ENCODE peak calls at places on chromosome 9, in eight cellular contexts. Y is HFFc6; D is activated B cell treated with CpG ODN at 0.5 μM for 24 hours; K is GM13976; C is NCI-H1105 treated with DMSO at 0.1 percent for 48 hours; G is stimulated activated CD4-positive, alpha-beta T cell treated with anti-CD3 and anti-CD28 coated beads, Interleukin-1b, Interleukin-23, amount 100 ng/mL, for 24 hours; B is GM03348; P is GM13977. F is an unnamed sample.

GRCh38 chr9:90070056-90070455 is 465.2 kb downstream of the GADD45G start:
- DNase-seq in Y (no peak), D (no peak), K (no peak), C (no peak), G (no peak), B (no peak), P (no peak), F (no peak)

GRCh38 chr9:5441043-5441442 is 3.3 kb upstream of the PLGRKT start:
- DNase-seq in Y (peak), D (no peak), K (no peak), C (no peak), G (no peak), B (no peak), P (no peak), F (no peak)

GRCh38 chr9:89555426-89556375 is 49.1 kb upstream of the GADD45G start:
- DNase-seq in Y (no peak), D (no peak), K (peak), C (no peak), G (no peak), B (no peak), P (peak), F (no peak)

GRCh38 chr9:70902171-70902570 is 219.2 kb downstream of the TRPM3 start:
- DNase-seq in Y (no peak), D (no peak), K (no peak), C (no peak), G (no peak), B (no peak), P (no peak), F (no peak)

GRCh38 chr9:5392285-5392684 is 45.4 kb downstream of the PLGRKT start:
- DNase-seq in Y (no peak), D (no peak), K (no peak), C (no peak), G (no peak), B (peak), P (no peak), F (no peak)

GRCh38 chr9:106862946-106863740 is at the start of gene ZNF462:
- DNase-seq in Y (peak), D (no peak), K (peak), C (peak), G (no peak), B (peak), P (peak), F (peak)

GRCh38 chr9:125651907-125652306 is 55.1 kb downstream of the MAPKAP1 start:
- DNase-seq in Y (no peak), D (no peak), K (no peak), C (no peak), G (no peak), B (no peak), P (no peak), F (no peak)

GRCh38 chr9:87422999-87423398 is 74.7 kb upstream of the DAPK1 start:
- DNase-seq in Y (no peak), D (no peak), K (no peak), C (no peak), G (no peak), B (no peak), P (no peak), F (no peak)

GRCh38 chr9:99635032-99635431 is 186.7 kb upstream of the NR4A3 start:
- DNase-seq in Y (no peak), D (no peak), K (no peak), C (no peak), G (no peak), B (peak), P (no peak), F (no peak)

GRCh38 chr9:106613250-106613737 is 249.7 kb upstream of the ZNF462 start:
- DNase-seq in Y (no peak), D (no peak), K (no peak), C (peak), G (no peak), B (no peak), P (no peak), F (no peak)

GRCh38 chr9:31140316-31140715 is 1244.1 kb upstream of the ACO1 start:
- DNase-seq in Y (no peak), D (no peak), K (no peak), C (peak), G (no peak), B (peak), P (no peak), F (no peak)

GRCh38 chr9:120308495-120308894 is 271.5 kb downstream of the CDK5RAP2 start:
- DNase-seq in Y (no peak), D (no peak), K (no peak), C (no peak), G (no peak), B (no peak), P (no peak), F (no peak)

GRCh38 chr9:124377551-124377950 is 37.7 kb downstream of the PSMB7 start:
- DNase-seq in Y (no peak), D (no peak), K (no peak), C (no peak), G (no peak), B (no peak), P (no peak), F (no peak)

GRCh38 chr9:128022886-128023285 is 42.1 kb upstream of the EEIG1 start:
- DNase-seq in Y (no peak), D (no peak), K (no peak), C (no peak), G (no peak), B (peak), P (no peak), F (no peak)

GRCh38 chr9:78782858-78783257 is 485.9 kb downstream of the PSAT1 start:
- DNase-seq in Y (no peak), D (no peak), K (no peak), C (no peak), G (no peak), B (no peak), P (no peak), F (no peak)